ENCODE peak calls at places on chromosomes 16 and 17, in eight cellular contexts. G, E, U, Q, O, J, W and B are unnamed samples.

GRCh38 chr16:54199486-54200160 is 87.0 kb downstream of the IRX3 start:
- DNase-seq in U (no peak), E (no peak), W (no peak), J (no peak), G (no peak), O (no peak), Q (no peak), B (no peak)

GRCh38 chr16:4390266-4391260 is 18.9 kb downstream of the VASN start:
- DNase-seq in U (no peak), O (no peak), Q (no peak), J (no peak), W (no peak), E (no peak), G (no peak), B (no peak)

GRCh38 chr16:9159839-9160550 is 68.6 kb downstream of the HAPSTR1 start:
- DNase-seq in J (peak; percentile 63), E (peak; percentile 39), G (peak; percentile 52), U (peak; percentile 89), W (no peak), Q (peak; percentile 83), O (peak; percentile 39), B (peak; percentile 67)

GRCh38 chr17:5115673-5116651 is at the start of gene USP6:
- DNase-seq in O (no peak), U (no peak), E (no peak), G (no peak), Q (no peak), W (no peak), J (no peak), B (no peak)

GRCh38 chr17:27552467-27552779 is 78.6 kb upstream of the LGALS9 start:
- DNase-seq in E (no peak), U (peak; percentile 72), Q (no peak), W (no peak), G (no peak), O (no peak), J (no peak), B (no peak)

GRCh38 chr17:67265620-67266019 is 20.6 kb upstream of the HELZ start:
- DNase-seq in O (no peak), Q (no peak), U (no peak), G (no peak), W (no peak), E (no peak), J (no peak), B (no peak)

GRCh38 chr17:46811978-46812583 is 6.4 kb downstream of the WNT3 start:
- DNase-seq in Q (no peak), J (no peak), G (no peak), W (no peak), U (no peak), E (no peak), O (peak; percentile 3), B (no peak)

GRCh38 chr17:8186787-8187516 is 3.0 kb downstream of the BORCS6 start:
- DNase-seq in G (peak; percentile 91), J (peak; percentile 99), E (peak; percentile 99), W (peak; percentile 91), O (peak; percentile 90), Q (peak; percentile 93), U (peak; percentile 92), B (peak; percentile 86)

GRCh38 chr16:23836404-23837291 is 865 bp downstream of the PRKCB start:
- DNase-seq in U (no peak), E (no peak), O (no peak), G (no peak), Q (peak; percentile 57), J (peak; percentile 8), W (peak; percentile 27), B (peak; percentile 45)

GRCh38 chr17:50087246-50087911 is 7.8 kb upstream of the PDK2 start:
- DNase-seq in J (peak; percentile 83), W (peak; percentile 78), O (peak; percentile 48), U (peak; percentile 91), Q (peak; percentile 82), G (peak; percentile 72), E (no peak), B (peak; percentile 75)

GRCh38 chr16:86306811-86307517 is 203.4 kb upstream of the FOXF1 start:
- DNase-seq in O (peak; percentile 60), U (no peak), Q (no peak), G (no peak), E (no peak), J (no peak), W (no peak), B (no peak)

GRCh38 chr17:41932821-41933389 is 2.5 kb downstream of the ODAD4 start:
- DNase-seq in E (no peak), W (no peak), J (no peak), Q (no peak), U (no peak), O (no peak), G (no peak), B (no peak)

GRCh38 chr17:78893684-78894083 is 9.3 kb downstream of the CEP295NL start:
- DNase-seq in J (no peak), U (no peak), W (no peak), Q (no peak), E (no peak), O (no peak), G (no peak), B (no peak)

GRCh38 chr16:51139568-51139967 is 11.5 kb downstream of the SALL1 start:
- DNase-seq in J (no peak), O (no peak), U (no peak), G (no peak), E (no peak), W (no peak), Q (no peak), B (no peak)

GRCh38 chr16:51143166-51143565 is 7.9 kb downstream of the SALL1 start:
- DNase-seq in G (no peak), U (no peak), O (no peak), J (no peak), W (no peak), E (no peak), Q (no peak), B (no peak)

GRCh38 chr16:51141541-51141940 is 9.5 kb downstream of the SALL1 start:
- DNase-seq in U (no peak), G (no peak), J (no peak), W (no peak), O (no peak), E (no peak), Q (no peak), B (no peak)

GRCh38 chr16:51137097-51137496 is 14.0 kb downstream of the SALL1 start:
- DNase-seq in G (no peak), O (no peak), J (no peak), Q (no peak), U (no peak), W (no peak), E (no peak), B (no peak)

GRCh38 chr16:51140112-51140511 is 11.0 kb downstream of the SALL1 start:
- DNase-seq in U (no peak), E (no peak), O (no peak), G (no peak), W (no peak), Q (no peak), J (no peak), B (no peak)
- TF ChIP-seq CTCF in U (no peak), E (no peak), O (no peak), G (no peak), W (no peak), Q (no peak), J (no peak), B (no peak)

GRCh38 chr16:88003316-88003715 is 52.1 kb downstream of the BANP start:
- DNase-seq in E (no peak), G (no peak), J (no peak), O (no peak), Q (no peak), U (no peak), W (no peak), B (no peak)

GRCh38 chr16:88004391-88004790 is 53.2 kb downstream of the BANP start:
- DNase-seq in Q (no peak), J (no peak), G (no peak), E (no peak), O (no peak), U (no peak), W (no peak), B (no peak)

GRCh38 chr16:88003736-88004135 is 52.5 kb downstream of the BANP start:
- DNase-seq in U (no peak), J (no peak), G (no peak), W (no peak), Q (no peak), O (no peak), E (no peak), B (no peak)

GRCh38 chr16:88005968-88006367 is 54.7 kb downstream of the BANP start:
- DNase-seq in J (no peak), O (no peak), G (no peak), E (no peak), U (no peak), W (no peak), Q (no peak), B (no peak)

GRCh38 chr16:88005148-88005547 is 53.9 kb downstream of the BANP start:
- DNase-seq in E (no peak), U (no peak), O (no peak), Q (no peak), W (no peak), J (no peak), G (no peak), B (no peak)
- TF ChIP-seq CTCF in E (no peak), U (no peak), O (peak; percentile 25), Q (no peak), W (peak; percentile 15), J (peak; percentile 45), G (peak; percentile 20), B (no peak)

DNA sequence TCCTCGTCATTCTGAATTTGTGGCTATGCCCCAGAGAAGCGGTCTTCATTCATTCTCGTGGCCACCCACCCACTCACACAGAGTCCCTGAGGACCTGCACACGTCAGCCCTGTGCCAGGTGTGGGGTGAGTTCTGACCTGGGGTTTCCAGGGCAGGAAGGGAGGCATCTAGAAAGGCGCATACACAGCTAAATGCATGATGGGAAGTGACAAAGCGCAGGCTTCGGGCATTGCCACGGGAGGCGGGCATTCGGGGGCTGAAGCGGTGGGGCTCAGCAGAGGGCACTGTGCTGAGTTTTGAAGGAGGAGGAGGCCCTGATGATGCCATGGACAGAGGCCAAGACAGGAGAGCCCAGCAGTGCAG is 10.9 kb downstream of the UBALD2 start:
- DNase-seq in Q (no peak), O (no peak), E (no peak), U (no peak), G (no peak), J (no peak), W (no peak), B (no peak)
- TF ChIP-seq CTCF in Q (no peak), O (no peak), E (no peak), U (no peak), G (no peak), J (no peak), W (no peak), B (no peak)

GRCh38 chr16:67014641-67015315 is 14.2 kb upstream of the CBFB start:
- DNase-seq in E (no peak), G (no peak), O (no peak), J (no peak), W (no peak), Q (peak; percentile 39), U (no peak), B (no peak)

GRCh38 chr16:67013823-67014640 is 14.9 kb upstream of the CBFB start:
- DNase-seq in W (peak; percentile 90), J (peak; percentile 58), G (peak; percentile 60), E (no peak), O (no peak), U (peak; percentile 72), Q (peak; percentile 76), B (peak; percentile 47)

GRCh38 chr16:67016681-67017450 is 12.1 kb upstream of the CBFB start:
- DNase-seq in O (no peak), W (no peak), J (no peak), Q (peak; percentile 41), G (no peak), U (no peak), E (no peak), B (no peak)

GRCh38 chr16:67016143-67016542 is 12.8 kb upstream of the CBFB start:
- DNase-seq in O (no peak), U (no peak), G (no peak), Q (peak; percentile 20), E (no peak), W (no peak), J (no peak), B (no peak)

GRCh38 chr16:67015317-67015731 is 13.6 kb upstream of the CBFB start:
- DNase-seq in O (no peak), E (no peak), W (no peak), Q (peak; percentile 19), U (peak; percentile 41), G (no peak), J (no peak), B (no peak)
- TF ChIP-seq CTCF in O (no peak), E (peak; percentile 48), W (no peak), Q (no peak), U (no peak), G (no peak), J (no peak), B (no peak)